ENCODE peak calls at places on chromosomes 13 and 19, in nine cellular contexts. One of them, this sample, is unnamed.

GRCh38 chr19:43124360-43124759 is 41.9 kb upstream of the PSG2 start:
- DNase-seq in stimulated activated CD8-positive, alpha-beta memory T cell treated with anti-CD3 and anti-CD28 coated beads, Interleukin-15, amount 100 ng/mL, for 24 hours: no peak
- DNase-seq in activated effector memory CD4-positive, alpha-beta T cell treated with Interleukin-2 at 50 U/mL for 16 hours: no peak
- DNase-seq in MG63: no peak
- DNase-seq in CD8-positive, alpha-beta T cell: no peak
- DNase-seq in substantia nigra: no peak
- DNase-seq in stimulated activated CD4-positive, alpha-beta T cell treated with anti-CD3 and anti-CD28 coated beads, TNF-alpha, amount 100 ng/mL, for 24 hours: no peak
- DNase-seq in hypothalamus: no peak
- DNase-seq in LoVo: no peak
- DNase-seq in this sample: no peak

GRCh38 chr13:91236942-91237341 is 110.5 kb upstream of the MIR17HG start:
- DNase-seq in stimulated activated CD8-positive, alpha-beta memory T cell treated with anti-CD3 and anti-CD28 coated beads, Interleukin-15, amount 100 ng/mL, for 24 hours: no peak
- DNase-seq in stimulated activated CD4-positive, alpha-beta T cell treated with anti-CD3 and anti-CD28 coated beads, TNF-alpha, amount 100 ng/mL, for 24 hours: no peak
- DNase-seq in activated effector memory CD4-positive, alpha-beta T cell treated with Interleukin-2 at 50 U/mL for 16 hours: no peak
- DNase-seq in CD8-positive, alpha-beta T cell: no peak
- DNase-seq in MG63: no peak
- DNase-seq in substantia nigra: no peak
- DNase-seq in LoVo: no peak
- DNase-seq in hypothalamus: no peak
- DNase-seq in this sample: no peak

GRCh38 chr19:7795555-7796161 is 32.6 kb downstream of the CLEC4M start:
- DNase-seq in CD8-positive, alpha-beta T cell: no peak
- DNase-seq in stimulated activated CD4-positive, alpha-beta T cell treated with anti-CD3 and anti-CD28 coated beads, TNF-alpha, amount 100 ng/mL, for 24 hours: no peak
- DNase-seq in substantia nigra: no peak
- DNase-seq in hypothalamus: no peak
- DNase-seq in activated effector memory CD4-positive, alpha-beta T cell treated with Interleukin-2 at 50 U/mL for 16 hours: no peak
- DNase-seq in LoVo: no peak
- DNase-seq in stimulated activated CD8-positive, alpha-beta memory T cell treated with anti-CD3 and anti-CD28 coated beads, Interleukin-15, amount 100 ng/mL, for 24 hours: no peak
- DNase-seq in MG63: no peak
- DNase-seq in this sample: no peak

GRCh38 chr19:55210120-55210493 is 806 bp upstream of the PTPRH start:
- DNase-seq in substantia nigra: no peak
- DNase-seq in activated effector memory CD4-positive, alpha-beta T cell treated with Interleukin-2 at 50 U/mL for 16 hours: no peak
- DNase-seq in LoVo: peak; percentile 91
- DNase-seq in MG63: peak; percentile 36
- DNase-seq in hypothalamus: no peak
- DNase-seq in stimulated activated CD8-positive, alpha-beta memory T cell treated with anti-CD3 and anti-CD28 coated beads, Interleukin-15, amount 100 ng/mL, for 24 hours: no peak
- DNase-seq in stimulated activated CD4-positive, alpha-beta T cell treated with anti-CD3 and anti-CD28 coated beads, TNF-alpha, amount 100 ng/mL, for 24 hours: no peak
- DNase-seq in CD8-positive, alpha-beta T cell: no peak
- DNase-seq in this sample: no peak

GRCh38 chr13:35891486-35891885 is 239.7 kb downstream of the DCLK1 start:
- DNase-seq in MG63: no peak
- DNase-seq in hypothalamus: no peak
- DNase-seq in substantia nigra: no peak
- DNase-seq in activated effector memory CD4-positive, alpha-beta T cell treated with Interleukin-2 at 50 U/mL for 16 hours: no peak
- DNase-seq in CD8-positive, alpha-beta T cell: no peak
- DNase-seq in stimulated activated CD8-positive, alpha-beta memory T cell treated with anti-CD3 and anti-CD28 coated beads, Interleukin-15, amount 100 ng/mL, for 24 hours: no peak
- DNase-seq in LoVo: no peak
- DNase-seq in stimulated activated CD4-positive, alpha-beta T cell treated with anti-CD3 and anti-CD28 coated beads, TNF-alpha, amount 100 ng/mL, for 24 hours: no peak
- DNase-seq in this sample: no peak

GRCh38 chr13:111187879-111188643 is 73.0 kb downstream of the ARHGEF7 start:
- DNase-seq in MG63: no peak
- DNase-seq in stimulated activated CD4-positive, alpha-beta T cell treated with anti-CD3 and anti-CD28 coated beads, TNF-alpha, amount 100 ng/mL, for 24 hours: no peak
- DNase-seq in activated effector memory CD4-positive, alpha-beta T cell treated with Interleukin-2 at 50 U/mL for 16 hours: no peak
- DNase-seq in substantia nigra: no peak
- DNase-seq in CD8-positive, alpha-beta T cell: no peak
- DNase-seq in LoVo: peak; percentile 7
- DNase-seq in stimulated activated CD8-positive, alpha-beta memory T cell treated with anti-CD3 and anti-CD28 coated beads, Interleukin-15, amount 100 ng/mL, for 24 hours: no peak
- DNase-seq in hypothalamus: no peak
- DNase-seq in this sample: no peak

GRCh38 chr19:40416918-40417713 is 3.9 kb upstream of the PRX start:
- DNase-seq in stimulated activated CD8-positive, alpha-beta memory T cell treated with anti-CD3 and anti-CD28 coated beads, Interleukin-15, amount 100 ng/mL, for 24 hours: no peak
- DNase-seq in MG63: no peak
- DNase-seq in activated effector memory CD4-positive, alpha-beta T cell treated with Interleukin-2 at 50 U/mL for 16 hours: no peak
- DNase-seq in substantia nigra: no peak
- DNase-seq in stimulated activated CD4-positive, alpha-beta T cell treated with anti-CD3 and anti-CD28 coated beads, TNF-alpha, amount 100 ng/mL, for 24 hours: no peak
- DNase-seq in LoVo: no peak
- DNase-seq in hypothalamus: no peak
- DNase-seq in CD8-positive, alpha-beta T cell: no peak
- DNase-seq in this sample: no peak

GRCh38 chr19:45076029-45076850 is at the start of gene ZNF296:
- DNase-seq in LoVo: peak; percentile 88
- DNase-seq in stimulated activated CD8-positive, alpha-beta memory T cell treated with anti-CD3 and anti-CD28 coated beads, Interleukin-15, amount 100 ng/mL, for 24 hours: peak; percentile 57
- DNase-seq in hypothalamus: peak; percentile 15
- DNase-seq in substantia nigra: no peak
- DNase-seq in CD8-positive, alpha-beta T cell: peak; percentile 78
- DNase-seq in stimulated activated CD4-positive, alpha-beta T cell treated with anti-CD3 and anti-CD28 coated beads, TNF-alpha, amount 100 ng/mL, for 24 hours: peak; percentile 54
- DNase-seq in activated effector memory CD4-positive, alpha-beta T cell treated with Interleukin-2 at 50 U/mL for 16 hours: peak; percentile 77
- DNase-seq in MG63: peak; percentile 78
- DNase-seq in this sample: peak; percentile 33

GRCh38 chr13:85191996-85192395 is 607.2 kb downstream of the SLITRK6 start:
- DNase-seq in activated effector memory CD4-positive, alpha-beta T cell treated with Interleukin-2 at 50 U/mL for 16 hours: no peak
- DNase-seq in stimulated activated CD4-positive, alpha-beta T cell treated with anti-CD3 and anti-CD28 coated beads, TNF-alpha, amount 100 ng/mL, for 24 hours: no peak
- DNase-seq in stimulated activated CD8-positive, alpha-beta memory T cell treated with anti-CD3 and anti-CD28 coated beads, Interleukin-15, amount 100 ng/mL, for 24 hours: no peak
- DNase-seq in LoVo: no peak
- DNase-seq in MG63: no peak
- DNase-seq in substantia nigra: no peak
- DNase-seq in hypothalamus: no peak
- DNase-seq in CD8-positive, alpha-beta T cell: no peak
- DNase-seq in this sample: no peak

GRCh38 chr13:26949701-26950345 is 189.2 kb upstream of the GPR12 start:
- DNase-seq in substantia nigra: no peak
- DNase-seq in stimulated activated CD8-positive, alpha-beta memory T cell treated with anti-CD3 and anti-CD28 coated beads, Interleukin-15, amount 100 ng/mL, for 24 hours: no peak
- DNase-seq in hypothalamus: no peak
- DNase-seq in MG63: no peak
- DNase-seq in stimulated activated CD4-positive, alpha-beta T cell treated with anti-CD3 and anti-CD28 coated beads, TNF-alpha, amount 100 ng/mL, for 24 hours: no peak
- DNase-seq in LoVo: no peak
- DNase-seq in CD8-positive, alpha-beta T cell: no peak
- DNase-seq in activated effector memory CD4-positive, alpha-beta T cell treated with Interleukin-2 at 50 U/mL for 16 hours: no peak
- DNase-seq in this sample: no peak

GRCh38 chr13:97256343-97256783 is 34.2 kb downstream of the MBNL2 start:
- DNase-seq in LoVo: peak; percentile 89
- DNase-seq in activated effector memory CD4-positive, alpha-beta T cell treated with Interleukin-2 at 50 U/mL for 16 hours: no peak
- DNase-seq in stimulated activated CD8-positive, alpha-beta memory T cell treated with anti-CD3 and anti-CD28 coated beads, Interleukin-15, amount 100 ng/mL, for 24 hours: no peak
- DNase-seq in stimulated activated CD4-positive, alpha-beta T cell treated with anti-CD3 and anti-CD28 coated beads, TNF-alpha, amount 100 ng/mL, for 24 hours: no peak
- DNase-seq in MG63: peak; percentile 45
- DNase-seq in substantia nigra: no peak
- DNase-seq in hypothalamus: no peak
- DNase-seq in CD8-positive, alpha-beta T cell: no peak
- DNase-seq in this sample: no peak

GRCh38 chr13:44622701-44623100 is 46.6 kb upstream of the TSC22D1 start:
- DNase-seq in CD8-positive, alpha-beta T cell: no peak
- DNase-seq in MG63: no peak
- DNase-seq in activated effector memory CD4-positive, alpha-beta T cell treated with Interleukin-2 at 50 U/mL for 16 hours: no peak
- DNase-seq in LoVo: no peak
- DNase-seq in stimulated activated CD4-positive, alpha-beta T cell treated with anti-CD3 and anti-CD28 coated beads, TNF-alpha, amount 100 ng/mL, for 24 hours: no peak
- DNase-seq in stimulated activated CD8-positive, alpha-beta memory T cell treated with anti-CD3 and anti-CD28 coated beads, Interleukin-15, amount 100 ng/mL, for 24 hours: no peak
- DNase-seq in substantia nigra: no peak
- DNase-seq in hypothalamus: no peak
- DNase-seq in this sample: no peak

GRCh38 chr19:55611300-55611982 is 6.0 kb downstream of the ZNF865 start:
- DNase-seq in hypothalamus: no peak
- DNase-seq in stimulated activated CD8-positive, alpha-beta memory T cell treated with anti-CD3 and anti-CD28 coated beads, Interleukin-15, amount 100 ng/mL, for 24 hours: no peak
- DNase-seq in LoVo: no peak
- DNase-seq in substantia nigra: no peak
- DNase-seq in activated effector memory CD4-positive, alpha-beta T cell treated with Interleukin-2 at 50 U/mL for 16 hours: no peak
- DNase-seq in CD8-positive, alpha-beta T cell: no peak
- DNase-seq in stimulated activated CD4-positive, alpha-beta T cell treated with anti-CD3 and anti-CD28 coated beads, TNF-alpha, amount 100 ng/mL, for 24 hours: no peak
- DNase-seq in MG63: no peak
- DNase-seq in this sample: no peak

GRCh38 chr13:31639443-31640163 is 99.7 kb upstream of the RXFP2 start:
- DNase-seq in stimulated activated CD4-positive, alpha-beta T cell treated with anti-CD3 and anti-CD28 coated beads, TNF-alpha, amount 100 ng/mL, for 24 hours: no peak
- DNase-seq in stimulated activated CD8-positive, alpha-beta memory T cell treated with anti-CD3 and anti-CD28 coated beads, Interleukin-15, amount 100 ng/mL, for 24 hours: no peak
- DNase-seq in LoVo: no peak
- DNase-seq in CD8-positive, alpha-beta T cell: no peak
- DNase-seq in activated effector memory CD4-positive, alpha-beta T cell treated with Interleukin-2 at 50 U/mL for 16 hours: no peak
- DNase-seq in substantia nigra: no peak
- DNase-seq in MG63: no peak
- DNase-seq in hypothalamus: no peak
- DNase-seq in this sample: no peak

GRCh38 chr13:19150712-19151228 is 30.9 kb downstream of the TUBA3C start:
- DNase-seq in hypothalamus: no peak
- DNase-seq in stimulated activated CD4-positive, alpha-beta T cell treated with anti-CD3 and anti-CD28 coated beads, TNF-alpha, amount 100 ng/mL, for 24 hours: no peak
- DNase-seq in substantia nigra: no peak
- DNase-seq in MG63: no peak
- DNase-seq in activated effector memory CD4-positive, alpha-beta T cell treated with Interleukin-2 at 50 U/mL for 16 hours: no peak
- DNase-seq in stimulated activated CD8-positive, alpha-beta memory T cell treated with anti-CD3 and anti-CD28 coated beads, Interleukin-15, amount 100 ng/mL, for 24 hours: no peak
- DNase-seq in LoVo: no peak
- DNase-seq in CD8-positive, alpha-beta T cell: no peak
- DNase-seq in this sample: no peak

GRCh38 chr19:35478794-35479193 is 11.5 kb downstream of the KRTDAP start:
- DNase-seq in stimulated activated CD8-positive, alpha-beta memory T cell treated with anti-CD3 and anti-CD28 coated beads, Interleukin-15, amount 100 ng/mL, for 24 hours: no peak
- DNase-seq in stimulated activated CD4-positive, alpha-beta T cell treated with anti-CD3 and anti-CD28 coated beads, TNF-alpha, amount 100 ng/mL, for 24 hours: no peak
- DNase-seq in substantia nigra: no peak
- DNase-seq in activated effector memory CD4-positive, alpha-beta T cell treated with Interleukin-2 at 50 U/mL for 16 hours: no peak
- DNase-seq in LoVo: no peak
- DNase-seq in MG63: no peak
- DNase-seq in CD8-positive, alpha-beta T cell: no peak
- DNase-seq in hypothalamus: no peak
- DNase-seq in this sample: no peak

GRCh38 chr13:108609353-108609752 is 20.1 kb upstream of the MYO16 start:
- DNase-seq in stimulated activated CD4-positive, alpha-beta T cell treated with anti-CD3 and anti-CD28 coated beads, TNF-alpha, amount 100 ng/mL, for 24 hours: no peak
- DNase-seq in stimulated activated CD8-positive, alpha-beta memory T cell treated with anti-CD3 and anti-CD28 coated beads, Interleukin-15, amount 100 ng/mL, for 24 hours: no peak
- DNase-seq in substantia nigra: no peak
- DNase-seq in MG63: no peak
- DNase-seq in hypothalamus: no peak
- DNase-seq in CD8-positive, alpha-beta T cell: no peak
- DNase-seq in LoVo: peak; percentile 25
- DNase-seq in activated effector memory CD4-positive, alpha-beta T cell treated with Interleukin-2 at 50 U/mL for 16 hours: no peak
- DNase-seq in this sample: no peak

GRCh38 chr19:12111176-12111575 is 29.0 kb downstream of the ZNF20 start:
- DNase-seq in substantia nigra: no peak
- DNase-seq in stimulated activated CD8-positive, alpha-beta memory T cell treated with anti-CD3 and anti-CD28 coated beads, Interleukin-15, amount 100 ng/mL, for 24 hours: no peak
- DNase-seq in LoVo: no peak
- DNase-seq in stimulated activated CD4-positive, alpha-beta T cell treated with anti-CD3 and anti-CD28 coated beads, TNF-alpha, amount 100 ng/mL, for 24 hours: no peak
- DNase-seq in CD8-positive, alpha-beta T cell: no peak
- DNase-seq in MG63: no peak
- DNase-seq in activated effector memory CD4-positive, alpha-beta T cell treated with Interleukin-2 at 50 U/mL for 16 hours: no peak
- DNase-seq in hypothalamus: no peak
- DNase-seq in this sample: no peak

GRCh38 chr19:1241417-1242095 is at the start of gene ATP5F1D:
- DNase-seq in MG63: peak; percentile 87
- DNase-seq in activated effector memory CD4-positive, alpha-beta T cell treated with Interleukin-2 at 50 U/mL for 16 hours: peak; percentile 86
- DNase-seq in CD8-positive, alpha-beta T cell: peak; percentile 95
- DNase-seq in hypothalamus: peak; percentile 91
- DNase-seq in substantia nigra: peak; percentile 87
- DNase-seq in stimulated activated CD8-positive, alpha-beta memory T cell treated with anti-CD3 and anti-CD28 coated beads, Interleukin-15, amount 100 ng/mL, for 24 hours: peak; percentile 79
- DNase-seq in LoVo: peak; percentile 93
- DNase-seq in stimulated activated CD4-positive, alpha-beta T cell treated with anti-CD3 and anti-CD28 coated beads, TNF-alpha, amount 100 ng/mL, for 24 hours: peak; percentile 84
- DNase-seq in this sample: peak; percentile 93

GRCh38 chr19:30879225-30879624 is 470.0 kb downstream of the TSHZ3 start:
- DNase-seq in substantia nigra: no peak
- DNase-seq in stimulated activated CD8-positive, alpha-beta memory T cell treated with anti-CD3 and anti-CD28 coated beads, Interleukin-15, amount 100 ng/mL, for 24 hours: no peak
- DNase-seq in LoVo: no peak
- DNase-seq in MG63: no peak
- DNase-seq in stimulated activated CD4-positive, alpha-beta T cell treated with anti-CD3 and anti-CD28 coated beads, TNF-alpha, amount 100 ng/mL, for 24 hours: no peak
- DNase-seq in CD8-positive, alpha-beta T cell: no peak
- DNase-seq in activated effector memory CD4-positive, alpha-beta T cell treated with Interleukin-2 at 50 U/mL for 16 hours: no peak
- DNase-seq in hypothalamus: no peak
- DNase-seq in this sample: no peak

GRCh38 chr19:7293795-7294570 is at the start of gene INSR:
- DNase-seq in stimulated activated CD8-positive, alpha-beta memory T cell treated with anti-CD3 and anti-CD28 coated beads, Interleukin-15, amount 100 ng/mL, for 24 hours: peak; percentile 24
- DNase-seq in hypothalamus: peak; percentile 83
- DNase-seq in LoVo: peak; percentile 90
- DNase-seq in CD8-positive, alpha-beta T cell: peak; percentile 29
- DNase-seq in MG63: peak; percentile 94
- DNase-seq in substantia nigra: peak; percentile 77
- DNase-seq in activated effector memory CD4-positive, alpha-beta T cell treated with Interleukin-2 at 50 U/mL for 16 hours: peak; percentile 11
- DNase-seq in stimulated activated CD4-positive, alpha-beta T cell treated with anti-CD3 and anti-CD28 coated beads, TNF-alpha, amount 100 ng/mL, for 24 hours: peak; percentile 6
- DNase-seq in this sample: peak; percentile 47

GRCh38 chr19:50660083-50660366 is 10.8 kb downstream of the C19orf81 start:
- DNase-seq in stimulated activated CD4-positive, alpha-beta T cell treated with anti-CD3 and anti-CD28 coated beads, TNF-alpha, amount 100 ng/mL, for 24 hours: no peak
- DNase-seq in substantia nigra: no peak
- DNase-seq in stimulated activated CD8-positive, alpha-beta memory T cell treated with anti-CD3 and anti-CD28 coated beads, Interleukin-15, amount 100 ng/mL, for 24 hours: no peak
- DNase-seq in hypothalamus: no peak
- DNase-seq in LoVo: no peak
- DNase-seq in activated effector memory CD4-positive, alpha-beta T cell treated with Interleukin-2 at 50 U/mL for 16 hours: no peak
- DNase-seq in MG63: no peak
- DNase-seq in CD8-positive, alpha-beta T cell: no peak
- DNase-seq in this sample: no peak

GRCh38 chr13:33509642-33510229 is 224.2 kb upstream of the STARD13 start:
- DNase-seq in stimulated activated CD8-positive, alpha-beta memory T cell treated with anti-CD3 and anti-CD28 coated beads, Interleukin-15, amount 100 ng/mL, for 24 hours: no peak
- DNase-seq in hypothalamus: peak; percentile 24
- DNase-seq in activated effector memory CD4-positive, alpha-beta T cell treated with Interleukin-2 at 50 U/mL for 16 hours: no peak
- DNase-seq in MG63: peak; percentile 92
- DNase-seq in stimulated activated CD4-positive, alpha-beta T cell treated with anti-CD3 and anti-CD28 coated beads, TNF-alpha, amount 100 ng/mL, for 24 hours: no peak
- DNase-seq in substantia nigra: no peak
- DNase-seq in LoVo: no peak
- DNase-seq in CD8-positive, alpha-beta T cell: no peak
- DNase-seq in this sample: no peak

GRCh38 chr13:78334059-78334458 is 269.3 kb downstream of the POU4F1 start:
- DNase-seq in activated effector memory CD4-positive, alpha-beta T cell treated with Interleukin-2 at 50 U/mL for 16 hours: no peak
- DNase-seq in stimulated activated CD4-positive, alpha-beta T cell treated with anti-CD3 and anti-CD28 coated beads, TNF-alpha, amount 100 ng/mL, for 24 hours: no peak
- DNase-seq in hypothalamus: no peak
- DNase-seq in MG63: no peak
- DNase-seq in stimulated activated CD8-positive, alpha-beta memory T cell treated with anti-CD3 and anti-CD28 coated beads, Interleukin-15, amount 100 ng/mL, for 24 hours: no peak
- DNase-seq in substantia nigra: no peak
- DNase-seq in CD8-positive, alpha-beta T cell: no peak
- DNase-seq in LoVo: no peak
- DNase-seq in this sample: no peak

GRCh38 chr13:20137875-20138274 is 23.0 kb downstream of the GJA3 start:
- DNase-seq in activated effector memory CD4-positive, alpha-beta T cell treated with Interleukin-2 at 50 U/mL for 16 hours: no peak
- DNase-seq in hypothalamus: no peak
- DNase-seq in stimulated activated CD4-positive, alpha-beta T cell treated with anti-CD3 and anti-CD28 coated beads, TNF-alpha, amount 100 ng/mL, for 24 hours: no peak
- DNase-seq in LoVo: no peak
- DNase-seq in CD8-positive, alpha-beta T cell: no peak
- DNase-seq in stimulated activated CD8-positive, alpha-beta memory T cell treated with anti-CD3 and anti-CD28 coated beads, Interleukin-15, amount 100 ng/mL, for 24 hours: no peak
- DNase-seq in MG63: no peak
- DNase-seq in substantia nigra: no peak
- DNase-seq in this sample: no peak

GRCh38 chr13:39510296-39510695 is 92.7 kb downstream of the LHFPL6 start:
- DNase-seq in MG63: no peak
- DNase-seq in activated effector memory CD4-positive, alpha-beta T cell treated with Interleukin-2 at 50 U/mL for 16 hours: no peak
- DNase-seq in CD8-positive, alpha-beta T cell: no peak
- DNase-seq in hypothalamus: no peak
- DNase-seq in LoVo: no peak
- DNase-seq in stimulated activated CD4-positive, alpha-beta T cell treated with anti-CD3 and anti-CD28 coated beads, TNF-alpha, amount 100 ng/mL, for 24 hours: no peak
- DNase-seq in stimulated activated CD8-positive, alpha-beta memory T cell treated with anti-CD3 and anti-CD28 coated beads, Interleukin-15, amount 100 ng/mL, for 24 hours: no peak
- DNase-seq in substantia nigra: no peak
- DNase-seq in this sample: no peak

GRCh38 chr13:75329097-75329496 is 152.9 kb downstream of the TBC1D4 start:
- DNase-seq in hypothalamus: no peak
- DNase-seq in CD8-positive, alpha-beta T cell: no peak
- DNase-seq in LoVo: no peak
- DNase-seq in substantia nigra: no peak
- DNase-seq in stimulated activated CD8-positive, alpha-beta memory T cell treated with anti-CD3 and anti-CD28 coated beads, Interleukin-15, amount 100 ng/mL, for 24 hours: no peak
- DNase-seq in activated effector memory CD4-positive, alpha-beta T cell treated with Interleukin-2 at 50 U/mL for 16 hours: no peak
- DNase-seq in stimulated activated CD4-positive, alpha-beta T cell treated with anti-CD3 and anti-CD28 coated beads, TNF-alpha, amount 100 ng/mL, for 24 hours: no peak
- DNase-seq in MG63: no peak
- DNase-seq in this sample: no peak

GRCh38 chr19:12825259-12826131 is 8.9 kb downstream of the RTBDN start:
- DNase-seq in hypothalamus: no peak
- DNase-seq in stimulated activated CD8-positive, alpha-beta memory T cell treated with anti-CD3 and anti-CD28 coated beads, Interleukin-15, amount 100 ng/mL, for 24 hours: no peak
- DNase-seq in CD8-positive, alpha-beta T cell: peak; percentile 20
- DNase-seq in substantia nigra: no peak
- DNase-seq in stimulated activated CD4-positive, alpha-beta T cell treated with anti-CD3 and anti-CD28 coated beads, TNF-alpha, amount 100 ng/mL, for 24 hours: no peak
- DNase-seq in LoVo: no peak
- DNase-seq in activated effector memory CD4-positive, alpha-beta T cell treated with Interleukin-2 at 50 U/mL for 16 hours: no peak
- DNase-seq in MG63: no peak
- DNase-seq in this sample: no peak

GRCh38 chr13:47679391-47679790 is 321.7 kb downstream of the SUCLA2 start:
- DNase-seq in MG63: peak; percentile 5
- DNase-seq in substantia nigra: no peak
- DNase-seq in stimulated activated CD4-positive, alpha-beta T cell treated with anti-CD3 and anti-CD28 coated beads, TNF-alpha, amount 100 ng/mL, for 24 hours: no peak
- DNase-seq in LoVo: no peak
- DNase-seq in activated effector memory CD4-positive, alpha-beta T cell treated with Interleukin-2 at 50 U/mL for 16 hours: no peak
- DNase-seq in hypothalamus: no peak
- DNase-seq in CD8-positive, alpha-beta T cell: no peak
- DNase-seq in stimulated activated CD8-positive, alpha-beta memory T cell treated with anti-CD3 and anti-CD28 coated beads, Interleukin-15, amount 100 ng/mL, for 24 hours: no peak
- DNase-seq in this sample: no peak

GRCh38 chr19:32201661-32202060 is 143.7 kb upstream of the ZNF507 start:
- DNase-seq in MG63: no peak
- DNase-seq in stimulated activated CD8-positive, alpha-beta memory T cell treated with anti-CD3 and anti-CD28 coated beads, Interleukin-15, amount 100 ng/mL, for 24 hours: no peak
- DNase-seq in CD8-positive, alpha-beta T cell: no peak
- DNase-seq in hypothalamus: no peak
- DNase-seq in LoVo: no peak
- DNase-seq in activated effector memory CD4-positive, alpha-beta T cell treated with Interleukin-2 at 50 U/mL for 16 hours: no peak
- DNase-seq in stimulated activated CD4-positive, alpha-beta T cell treated with anti-CD3 and anti-CD28 coated beads, TNF-alpha, amount 100 ng/mL, for 24 hours: no peak
- DNase-seq in substantia nigra: no peak
- DNase-seq in this sample: no peak

GRCh38 chr13:70098669-70099068 is 9.0 kb upstream of the ATXN8OS start:
- DNase-seq in substantia nigra: no peak
- DNase-seq in LoVo: no peak
- DNase-seq in hypothalamus: no peak
- DNase-seq in MG63: no peak
- DNase-seq in activated effector memory CD4-positive, alpha-beta T cell treated with Interleukin-2 at 50 U/mL for 16 hours: no peak
- DNase-seq in CD8-positive, alpha-beta T cell: no peak
- DNase-seq in stimulated activated CD4-positive, alpha-beta T cell treated with anti-CD3 and anti-CD28 coated beads, TNF-alpha, amount 100 ng/mL, for 24 hours: no peak
- DNase-seq in stimulated activated CD8-positive, alpha-beta memory T cell treated with anti-CD3 and anti-CD28 coated beads, Interleukin-15, amount 100 ng/mL, for 24 hours: no peak
- DNase-seq in this sample: no peak

This sample was measured in NCI-H1048.